ENCODE peak calls at places on chromosomes 3 and 15, in seven cellular contexts. F is mesothelial cell of epicardium, G is AG04449, T is stomach, P is progenitor cell of endocrine pancreas, X is cardiac fibroblast, Z is GM12864. R is an unnamed sample.

GRCh38 chr15:66323312-66323928 is 30.1 kb downstream of the DIS3L start:
- DNase-seq in P (no peak), G (no peak), F (no peak), T (no peak), X (no peak), Z (no peak), R (no peak)

GRCh38 chr3:42823351-42823750 is 14.1 kb downstream of the ACKR2 start:
- DNase-seq in F (no peak), Z (no peak), P (no peak), G (no peak), X (no peak), T (no peak), R (no peak)

GRCh38 chr3:72997421-72997961 is 880 bp downstream of the PPP4R2 start:
- DNase-seq in X (peak; percentile 76), G (no peak), P (no peak), Z (no peak), T (no peak), F (no peak), R (peak; percentile 19)

GRCh38 chr15:77496710-77497107 is 76.0 kb downstream of the HMG20A start:
- DNase-seq in G (peak; percentile 95), T (peak; percentile 80), P (peak; percentile 62), X (peak; percentile 99), F (peak; percentile 85), Z (peak; percentile 12), R (peak; percentile 67)

GRCh38 chr15:78322243-78322642 is 17.9 kb upstream of the CRABP1 start:
- DNase-seq in X (peak; percentile 81), F (no peak), G (no peak), T (no peak), P (no peak), Z (no peak), R (no peak)

GRCh38 chr15:25685216-25685569 is 177.9 kb downstream of the ATP10A start:
- DNase-seq in F (no peak), T (no peak), G (no peak), Z (no peak), P (no peak), X (no peak), R (no peak)

GRCh38 chr15:25422021-25422420 is 16.8 kb downstream of the UBE3A start:
- DNase-seq in T (no peak), Z (no peak), X (no peak), G (no peak), P (no peak), F (no peak), R (no peak)

GRCh38 chr15:65414841-65415621 is 7.7 kb downstream of the IGDCC4 start:
- DNase-seq in T (no peak), F (peak; percentile 51), X (no peak), P (no peak), G (peak; percentile 28), Z (no peak), R (no peak)

GRCh38 chr15:51223771-51224229 is 114.6 kb downstream of the CYP19A1 start:
- DNase-seq in G (peak; percentile 72), T (no peak), X (peak; percentile 92), P (no peak), F (no peak), Z (no peak), R (no peak)

GRCh38 chr3:194572131-194572789 is 61.0 kb downstream of the TMEM44 start:
- DNase-seq in X (peak; percentile 99), T (no peak), G (peak; percentile 82), F (no peak), P (peak; percentile 56), Z (no peak), R (no peak)

GRCh38 chr3:73073091-73073707 is 11.7 kb downstream of the EBLN2 start:
- DNase-seq in T (no peak), X (peak; percentile 27), G (no peak), Z (no peak), P (no peak), F (no peak), R (no peak)

GRCh38 chr15:60070838-60071493 is 66.9 kb downstream of the FOXB1 start:
- DNase-seq in G (peak; percentile 58), F (no peak), P (no peak), T (no peak), X (peak; percentile 90), Z (no peak), R (no peak)

GRCh38 chr3:119184083-119184482 is 10.7 kb downstream of the UPK1B start:
- DNase-seq in F (no peak), P (no peak), X (no peak), G (no peak), Z (no peak), T (no peak), R (no peak)

GRCh38 chr3:139292933-139293664 is 50.7 kb upstream of the MRPS22 start:
- DNase-seq in P (no peak), G (no peak), T (no peak), X (no peak), Z (no peak), F (no peak), R (no peak)

GRCh38 chr15:99976811-99977271 is 243.6 kb upstream of the LYSMD4 start:
- DNase-seq in X (peak; percentile 11), T (no peak), G (no peak), F (no peak), Z (no peak), P (no peak), R (no peak)

GRCh38 chr15:81747477-81747876 is 298.3 kb downstream of the MEX3B start:
- DNase-seq in G (no peak), T (no peak), P (no peak), X (no peak), Z (no peak), F (no peak), R (no peak)

GRCh38 chr3:170471149-170471548 is 52.5 kb downstream of the CLDN11 start:
- DNase-seq in F (no peak), X (no peak), Z (no peak), T (no peak), P (no peak), G (no peak), R (no peak)

GRCh38 chr3:45795882-45796765 is at the start of gene SLC6A20:
- DNase-seq in F (no peak), T (peak; percentile 44), X (no peak), Z (no peak), P (peak; percentile 19), G (no peak), R (peak; percentile 19)

GRCh38 chr15:77589839-77590238 is 42.9 kb downstream of the LINGO1 start:
- DNase-seq in G (no peak), P (no peak), Z (no peak), F (no peak), T (no peak), X (no peak), R (no peak)

GRCh38 chr15:94287794-94288246 is 56.5 kb downstream of the MCTP2 start:
- DNase-seq in G (no peak), X (no peak), P (no peak), F (no peak), Z (peak; percentile 59), T (peak; percentile 31), R (peak; percentile 41)

GRCh38 chr3:32705232-32705631 is 20.2 kb downstream of the CNOT10 start:
- DNase-seq in P (no peak), F (no peak), Z (no peak), T (no peak), X (no peak), G (no peak), R (no peak)

GRCh38 chr3:47339951-47340350 is 40.9 kb upstream of the PTPN23 start:
- DNase-seq in X (no peak), G (no peak), Z (no peak), F (no peak), P (no peak), T (no peak), R (no peak)

GRCh38 chr3:179264456-179264855 is 13.5 kb upstream of the KCNMB3 start:
- DNase-seq in P (no peak), F (no peak), G (no peak), Z (no peak), X (no peak), T (no peak), R (no peak)

GRCh38 chr3:107426223-107426622 is 49.0 kb downstream of the CCDC54 start:
- DNase-seq in T (no peak), F (no peak), X (no peak), Z (no peak), P (no peak), G (no peak), R (no peak)

GRCh38 chr3:129996073-129996472 is 21.6 kb downstream of the TRH start:
- DNase-seq in G (no peak), F (no peak), P (no peak), T (no peak), X (no peak), Z (no peak), R (no peak)

GRCh38 chr15:38054488-38054887 is 120.0 kb downstream of the TMCO5A start:
- DNase-seq in X (peak; percentile 83), F (no peak), P (no peak), G (no peak), T (no peak), Z (no peak), R (no peak)

DNA sequence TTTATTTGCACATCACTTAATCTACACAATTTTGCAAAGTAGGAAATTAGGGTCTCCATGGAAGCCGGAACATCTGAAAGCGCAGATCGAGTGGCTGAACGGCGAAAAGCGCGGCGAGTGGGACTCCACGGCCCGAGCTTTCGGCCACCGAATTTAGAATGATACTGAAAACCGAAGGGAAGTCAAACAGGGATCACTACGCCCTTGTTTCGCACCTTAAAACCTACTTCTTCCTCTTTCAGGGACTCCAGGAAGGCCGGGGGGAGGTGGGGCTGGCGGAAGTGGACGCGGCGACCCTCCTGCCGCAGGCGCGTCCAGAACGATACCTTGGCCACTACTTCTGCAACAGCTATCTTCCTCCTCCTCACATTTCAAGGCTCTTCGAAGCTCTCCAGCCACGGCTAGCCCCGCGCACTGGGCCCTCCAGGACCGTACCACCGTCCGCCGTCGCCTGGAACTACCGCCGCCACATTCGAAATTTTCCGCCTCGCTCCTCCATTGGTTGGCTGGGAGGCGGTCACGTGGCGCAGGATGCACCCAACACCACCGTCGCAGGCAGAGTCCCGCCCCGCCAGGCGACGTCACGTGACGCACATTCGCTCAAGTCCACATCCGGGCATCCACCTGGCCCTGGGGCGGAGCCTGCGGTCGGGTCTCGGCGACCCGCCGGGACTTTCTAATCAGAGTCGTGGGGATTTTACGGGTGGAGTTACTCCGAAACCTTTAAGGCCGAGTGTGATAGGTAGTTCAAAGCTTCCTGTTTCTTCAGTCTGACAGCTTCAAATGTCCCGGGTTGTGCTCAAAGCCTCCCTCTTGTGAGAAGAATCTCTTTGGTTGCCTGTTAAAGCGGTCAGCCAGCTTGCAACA is at the start of gene SGO1:
- DNase-seq in Z (peak; percentile 98), X (peak; percentile 98), F (peak; percentile 99), P (peak; percentile 98), T (peak; percentile 100), G (peak; percentile 65), R (peak; percentile 100)
- TF ChIP-seq CTCF in Z (no peak), X (no peak), F (no peak), P (no peak), T (peak; percentile 6), G (no peak), R (no peak)

GRCh38 chr3:183354325-183354831 is 74.0 kb downstream of the MCF2L2 start:
- DNase-seq in X (no peak), G (no peak), P (no peak), F (no peak), Z (no peak), T (no peak), R (no peak)
- TF ChIP-seq CTCF in X (no peak), G (no peak), P (no peak), F (no peak), Z (no peak), T (no peak), R (no peak)

GRCh38 chr3:136093771-136094170 is 102.4 kb downstream of the MSL2 start:
- DNase-seq in P (no peak), T (no peak), Z (no peak), X (peak; percentile 47), G (no peak), F (no peak), R (no peak)
- TF ChIP-seq CTCF in P (no peak), T (no peak), Z (no peak), X (no peak), G (no peak), F (no peak), R (no peak)

GRCh38 chr3:48765376-48765775 is 48.4 kb upstream of the IP6K2 start:
- DNase-seq in G (no peak), T (peak; percentile 27), F (no peak), P (no peak), Z (no peak), X (peak; percentile 13), R (no peak)
- TF ChIP-seq CTCF in G (no peak), T (no peak), F (no peak), P (no peak), Z (peak; percentile 5), X (no peak), R (no peak)